ENCODE peak calls at places on chromosomes 3 and 15, in seven cellular contexts. Z is GM13976; A is Right ventricle myocardium superior; Y is activated naive CD8-positive, alpha-beta T cell treated with anti-CD3 and anti-CD28 coated beads for 36 hours; W is osteocyte; R is stimulated activated CD8-positive, alpha-beta memory T cell treated with anti-CD3 and anti-CD28 coated beads, Interleukin-15, amount 100 ng/mL, for 4 hours; J is NAMALWA. E is an unnamed sample.

GRCh38 chr3:146502887-146503458 is 33.6 kb upstream of the PLSCR2 start:
- DNase-seq in Z (no peak), R (no peak), J (no peak), A (no peak), Y (no peak), W (no peak), E (no peak)

GRCh38 chr3:52126036-52126435 is 28.2 kb downstream of the POC1A start:
- DNase-seq in Z (no peak), J (no peak), A (peak; percentile 27), R (no peak), Y (no peak), W (no peak), E (no peak)

GRCh38 chr15:90598053-90598577 is 68.4 kb downstream of the CRTC3 start:
- DNase-seq in R (no peak), W (no peak), J (no peak), Z (peak; percentile 80), A (peak; percentile 67), Y (no peak), E (no peak)

GRCh38 chr3:122024800-122025199 is 2.8 kb upstream of the ILDR1 start:
- DNase-seq in Y (no peak), W (no peak), Z (no peak), R (no peak), J (no peak), A (no peak), E (no peak)

GRCh38 chr3:24042174-24042878 is 97.2 kb downstream of the NR1D2 start:
- DNase-seq in A (no peak), J (no peak), W (no peak), Y (no peak), R (no peak), Z (no peak), E (no peak)

GRCh38 chr3:1087066-1087555 is 5.7 kb upstream of the CNTN6 start:
- DNase-seq in Z (no peak), R (no peak), W (peak; percentile 88), Y (no peak), A (peak; percentile 49), J (no peak), E (no peak)

GRCh38 chr15:96381463-96381862 is 51.0 kb downstream of the NR2F2 start:
- DNase-seq in W (no peak), Y (no peak), Z (no peak), A (no peak), R (no peak), J (no peak), E (no peak)

GRCh38 chr3:10173926-10174435 is 9.3 kb downstream of the IRAK2 start:
- DNase-seq in Y (no peak), W (no peak), A (peak; percentile 73), R (no peak), J (no peak), Z (peak; percentile 62), E (no peak)

GRCh38 chr3:169923831-169924230 is 12.5 kb downstream of the SAMD7 start:
- DNase-seq in A (no peak), J (no peak), W (no peak), Y (no peak), Z (no peak), R (no peak), E (no peak)

GRCh38 chr3:115784739-115785571 is 161.6 kb downstream of the GAP43 start:
- DNase-seq in Z (no peak), R (no peak), Y (no peak), J (no peak), W (no peak), A (no peak), E (no peak)

GRCh38 chr3:147613710-147614109 is 204.5 kb downstream of the ZIC1 start:
- DNase-seq in Y (no peak), R (no peak), Z (no peak), J (no peak), A (no peak), W (no peak), E (no peak)

GRCh38 chr3:71876706-71877105 is 91.8 kb upstream of the PROK2 start:
- DNase-seq in W (peak; percentile 54), A (no peak), R (no peak), Z (no peak), Y (no peak), J (no peak), E (no peak)

GRCh38 chr15:56984681-56985515 is 66.5 kb downstream of the TCF12 start:
- DNase-seq in R (no peak), Y (no peak), A (no peak), W (no peak), J (no peak), Z (no peak), E (no peak)

GRCh38 chr15:43958894-43959330 is 132.1 kb downstream of the WDR76 start:
- DNase-seq in Z (no peak), A (no peak), Y (no peak), W (no peak), J (no peak), R (no peak), E (no peak)

GRCh38 chr15:78943692-78944091 is 1.2 kb downstream of the CTSH start:
- DNase-seq in R (no peak), J (no peak), W (no peak), Z (no peak), A (no peak), Y (no peak), E (no peak)

GRCh38 chr3:141108002-141108401 is 56.9 kb downstream of the SPSB4 start:
- DNase-seq in A (no peak), J (no peak), W (no peak), Y (no peak), R (no peak), Z (no peak), E (no peak)

GRCh38 chr15:92159906-92160841 is 233.5 kb upstream of the ST8SIA2 start:
- DNase-seq in W (peak; percentile 27), A (no peak), J (no peak), Y (no peak), R (no peak), Z (no peak), E (no peak)

GRCh38 chr15:60553163-60553562 is 74.2 kb upstream of the ICE2 start:
- DNase-seq in A (no peak), W (no peak), J (no peak), R (no peak), Y (no peak), Z (no peak), E (no peak)

GRCh38 chr3:104629038-104629437 is 737.7 kb upstream of the ALCAM start:
- DNase-seq in A (no peak), J (no peak), R (no peak), Y (no peak), Z (no peak), W (no peak), E (no peak)

E was measured in DND-41.